ENCODE peak calls at places on chromosomes 16 and 17, in four cellular contexts. M, Y, G and X are unnamed samples.

GRCh38 chr16:69105501-69106361 is at the start of gene HAS3:
- DNase-seq in Y (peak; percentile 90), M (no peak), G (peak; percentile 67), X (no peak)

GRCh38 chr16:72066747-72067146 is 3.7 kb downstream of the HPR start:
- DNase-seq in M (no peak), Y (no peak), G (peak; percentile 64), X (no peak)

GRCh38 chr17:79022507-79022991 is 1.4 kb upstream of the C1QTNF1 start:
- DNase-seq in G (peak; percentile 98), Y (peak; percentile 80), M (peak; percentile 65), X (no peak)

GRCh38 chr16:83329466-83329865 is 478.3 kb upstream of the HSBP1 start:
- DNase-seq in G (no peak), M (no peak), Y (no peak), X (no peak)

GRCh38 chr17:75271955-75272847 is 1.2 kb upstream of the MIF4GD start:
- DNase-seq in Y (no peak), M (peak; percentile 86), G (peak; percentile 49), X (no peak)

GRCh38 chr17:15971108-15971507 is 26.2 kb downstream of the ADORA2B start:
- DNase-seq in Y (no peak), M (no peak), G (no peak), X (no peak)

GRCh38 chr17:80636356-80637285 is 92.0 kb downstream of the RPTOR start:
- DNase-seq in Y (no peak), G (no peak), M (no peak), X (no peak)

GRCh38 chr17:32335046-32335445 is 6.9 kb downstream of the C17orf75 start:
- DNase-seq in Y (no peak), G (no peak), M (no peak), X (no peak)

GRCh38 chr17:73546770-73547345 is 97.4 kb downstream of the SDK2 start:
- DNase-seq in G (no peak), Y (peak; percentile 85), M (no peak), X (no peak)

GRCh38 chr16:17270683-17271109 is 200.1 kb downstream of the XYLT1 start:
- DNase-seq in M (no peak), G (no peak), Y (no peak), X (no peak)

GRCh38 chr17:47850692-47851573 is at the start of gene SP6:
- DNase-seq in Y (peak; percentile 92), G (peak; percentile 47), M (no peak), X (peak; percentile 49)

GRCh38 chr17:53655591-53655990 is 167.1 kb upstream of the KIF2B start:
- DNase-seq in Y (no peak), M (no peak), G (no peak), X (no peak)

GRCh38 chr17:37310940-37311339 is 64.8 kb upstream of the C17orf78 start:
- DNase-seq in G (no peak), Y (no peak), M (no peak), X (no peak)

GRCh38 chr16:8346291-8346690 is 244.0 kb downstream of the TMEM114 start:
- DNase-seq in M (no peak), G (peak; percentile 0), Y (no peak), X (no peak)

GRCh38 chr17:55116440-55116914 is 147.9 kb downstream of the STXBP4 start:
- DNase-seq in G (peak; percentile 30), M (no peak), Y (no peak), X (no peak)

GRCh38 chr16:28859326-28859725 is 4.3 kb upstream of the SH2B1 start:
- DNase-seq in Y (no peak), G (no peak), M (no peak), X (no peak)

GRCh38 chr17:45370949-45371413 is 54.2 kb upstream of the MAP3K14 start:
- DNase-seq in G (no peak), Y (peak; percentile 27), M (peak; percentile 6), X (no peak)

GRCh38 chr16:641326-642188 is at the start of gene MCRIP2:
- DNase-seq in Y (peak; percentile 96), G (peak; percentile 71), M (peak; percentile 91), X (peak; percentile 75)

GRCh38 chr17:43578699-43579569 is 32.8 kb upstream of the ETV4 start:
- DNase-seq in Y (no peak), G (peak; percentile 52), M (no peak), X (no peak)

GRCh38 chr17:45307290-45308015 is 9.4 kb downstream of the MAP3K14 start:
- DNase-seq in G (peak; percentile 93), M (no peak), Y (no peak), X (no peak)

GRCh38 chr16:30112197-30113030 is 923 bp downstream of the GDPD3 start:
- DNase-seq in G (peak; percentile 68), Y (peak; percentile 81), M (peak; percentile 81), X (peak; percentile 37)

GRCh38 chr16:22075043-22075757 is 17.1 kb upstream of the VWA3A start:
- DNase-seq in M (no peak), Y (no peak), G (no peak), X (no peak)

GRCh38 chr16:3696425-3697218 is 20.7 kb downstream of the TRAP1 start:
- DNase-seq in G (peak; percentile 86), M (no peak), Y (no peak), X (no peak)

GRCh38 chr16:68786685-68787418 is 49.8 kb downstream of the CDH1 start:
- DNase-seq in G (peak; percentile 47), Y (no peak), M (peak; percentile 88), X (no peak)

GRCh38 chr16:48158296-48158695 is 2.5 kb upstream of the ABCC12 start:
- DNase-seq in G (peak; percentile 49), Y (no peak), M (no peak), X (no peak)

GRCh38 chr16:35751191-35751941 is 2292.0 kb downstream of the TP53TG3F start:
- DNase-seq in G (no peak), M (peak; percentile 66), Y (no peak), X (no peak)

DNA sequence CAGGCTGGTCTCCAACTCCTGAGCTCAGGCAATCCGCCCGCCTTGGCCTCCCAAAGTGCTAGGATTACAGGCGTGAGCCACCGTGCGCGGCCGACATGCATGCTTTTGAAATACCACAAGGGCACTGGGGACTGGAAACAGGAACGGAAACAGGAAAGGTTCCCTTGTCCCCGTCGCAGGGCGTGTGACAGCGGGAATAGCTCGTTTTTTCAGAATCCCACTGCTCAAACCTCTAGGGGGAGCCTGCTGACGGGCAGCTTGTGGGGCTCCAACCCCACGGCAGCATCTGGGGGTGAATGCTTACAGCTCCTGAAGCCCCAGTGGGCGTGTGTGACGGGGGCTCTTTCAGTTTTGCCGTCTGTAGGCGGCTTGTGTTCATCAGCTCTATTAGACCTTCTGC is 18.8 kb upstream of the ASGR2 start:
- DNase-seq in G (no peak), Y (peak; percentile 76), M (no peak), X (no peak)
- TF ChIP-seq CTCF in G (peak; percentile 41), Y (peak; percentile 37), M (no peak), X (peak; percentile 34)

GRCh38 chr16:26885674-26886073 is 181.1 kb upstream of the C16orf82 start:
- DNase-seq in M (no peak), G (no peak), Y (no peak), X (no peak)
- TF ChIP-seq CTCF in M (no peak), G (no peak), Y (no peak), X (no peak)

DNA sequence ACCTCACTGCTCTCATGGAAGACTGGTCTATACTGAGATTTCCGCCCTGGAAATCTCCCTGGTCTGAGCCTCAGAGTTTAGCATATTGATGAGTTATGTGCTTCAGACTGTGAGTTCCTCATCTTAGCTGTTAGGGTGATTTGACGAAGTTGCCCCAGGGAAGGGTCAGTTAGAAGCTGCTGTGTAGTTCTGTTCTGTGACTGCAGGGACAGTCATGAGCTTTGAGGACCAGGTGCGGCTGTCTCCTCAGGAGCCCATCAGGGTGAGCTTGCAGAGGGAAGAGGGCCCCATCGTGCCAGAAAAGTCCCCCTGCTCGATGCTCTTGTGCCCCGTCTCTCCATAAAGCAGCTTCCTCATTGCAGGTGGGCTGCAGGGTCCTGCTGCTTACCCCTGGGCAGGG is 28.3 kb upstream of the IL17C start:
- DNase-seq in M (no peak), G (no peak), Y (no peak), X (no peak)
- TF ChIP-seq CTCF in M (no peak), G (peak; percentile 1), Y (no peak), X (no peak)

DNA sequence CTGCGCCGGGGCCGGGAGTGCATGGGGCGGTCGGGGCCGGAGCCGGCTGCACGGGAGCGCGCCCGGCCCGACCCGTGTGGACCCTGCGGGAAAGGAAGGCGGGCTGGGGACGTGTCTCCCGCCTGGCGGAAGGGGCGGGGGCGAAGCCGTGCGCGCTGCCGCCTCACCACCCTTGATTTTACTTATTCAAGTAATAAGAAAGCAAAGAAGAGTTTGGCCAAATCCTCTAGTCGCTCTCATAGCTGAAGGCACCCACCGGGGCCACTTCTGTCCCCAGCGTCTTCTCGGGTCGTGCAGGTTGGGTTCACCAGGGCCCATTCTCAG is 629 bp upstream of the PFN1 start:
- DNase-seq in G (peak; percentile 89), Y (peak; percentile 94), M (peak; percentile 92), X (peak; percentile 72)
- TF ChIP-seq CTCF in G (no peak), Y (no peak), M (no peak), X (no peak)

DNA sequence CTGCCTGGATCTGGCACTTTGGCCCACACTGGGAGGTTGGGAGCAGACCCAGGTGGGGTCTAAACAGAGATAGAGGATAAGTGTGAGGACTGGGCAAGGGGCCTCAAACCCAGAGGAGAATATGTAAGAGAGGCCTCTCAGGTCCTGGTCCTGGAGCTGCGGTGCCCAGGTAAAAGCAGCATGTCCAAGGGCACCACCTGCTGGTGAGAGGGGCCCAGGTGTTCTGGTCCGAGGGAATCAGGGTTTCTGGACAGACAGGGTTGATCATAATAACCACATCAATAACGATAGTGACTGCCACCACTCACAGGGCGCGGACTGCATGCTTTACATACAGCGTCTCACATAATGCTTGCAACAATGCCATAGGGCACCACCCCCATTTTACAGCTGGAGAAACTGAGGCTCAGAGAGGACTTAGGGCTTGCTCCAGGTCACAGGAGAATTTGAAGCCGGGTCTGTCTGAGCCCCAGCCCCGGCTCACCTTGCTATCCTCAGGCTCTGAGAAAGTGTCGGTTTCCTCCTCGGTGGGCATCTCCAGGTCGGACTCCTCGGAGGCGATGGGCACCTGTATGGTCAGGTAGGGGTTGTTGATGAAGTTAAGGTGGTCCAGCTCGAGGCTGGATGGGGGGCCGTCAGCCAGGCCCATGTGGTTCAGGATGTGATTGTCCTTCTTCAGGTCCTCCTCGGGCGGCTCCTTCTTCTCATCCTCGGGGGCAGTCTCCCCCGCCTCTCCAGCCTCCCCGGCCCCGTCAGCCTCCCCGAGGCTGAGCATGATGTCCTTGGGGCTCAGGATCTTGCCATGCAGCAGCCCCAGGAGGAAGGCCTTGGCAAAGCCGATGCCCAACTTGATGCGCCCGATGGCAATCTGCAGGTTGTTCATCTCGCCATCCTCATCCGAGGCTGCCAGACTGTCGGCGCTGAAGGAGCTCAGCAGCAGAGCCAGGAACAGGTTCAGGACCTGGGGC is 19.1 kb upstream of the CD79B start:
- DNase-seq in Y (no peak), M (no peak), G (no peak), X (no peak)
- TF ChIP-seq CTCF in Y (peak; percentile 37), M (no peak), G (peak; percentile 20), X (no peak)

GRCh38 chr17:67891481-67892119 is 66.3 kb downstream of the BPTF start:
- DNase-seq in Y (no peak), G (peak; percentile 77), M (no peak), X (no peak)
- TF ChIP-seq CTCF in Y (peak; percentile 23), G (peak; percentile 48), M (no peak), X (no peak)

DNA sequence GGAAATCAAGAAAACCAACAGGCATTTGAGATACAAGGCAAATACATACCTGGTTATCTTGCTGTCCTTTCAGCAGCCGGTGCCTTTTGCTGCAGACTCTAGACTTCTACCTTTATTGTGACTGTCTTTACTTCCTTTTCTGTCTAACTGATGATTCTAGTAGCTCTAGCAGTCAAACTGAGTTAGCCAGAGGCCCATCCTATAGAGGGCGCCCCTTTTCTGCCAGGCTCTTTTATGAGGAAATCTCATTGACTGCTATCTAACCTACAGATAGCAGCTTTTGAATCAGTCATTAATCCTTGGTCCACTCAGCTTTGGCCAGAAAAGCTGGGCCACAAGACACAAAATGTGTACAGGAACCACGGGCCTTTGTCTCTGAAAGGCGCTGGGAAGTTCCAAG is 87.5 kb upstream of the WSB1 start:
- DNase-seq in G (no peak), M (no peak), Y (no peak), X (no peak)
- TF ChIP-seq CTCF in G (peak; percentile 31), M (no peak), Y (peak; percentile 11), X (no peak)